ENCODE peak calls at places on chromosome 21, in five cellular contexts. One of them, this sample, is unnamed.

GRCh38 chr21:26449161-26449560 is 123.9 kb downstream of the CYYR1 start:
- DNase-seq in PC-9: no peak
- DNase-seq in amniotic stem cell: no peak
- DNase-seq in K562: no peak
- DNase-seq in activated naive CD4-positive, alpha-beta T cell treated with anti-CD3 and anti-CD28 coated beads, Interleukin-2, amount 50 U/mL, for 16 hours: no peak
- DNase-seq in this sample: no peak

GRCh38 chr21:21000576-21001175 is 2.5 kb downstream of the NCAM2 start:
- DNase-seq in PC-9: no peak
- DNase-seq in amniotic stem cell: no peak
- DNase-seq in K562: no peak
- DNase-seq in activated naive CD4-positive, alpha-beta T cell treated with anti-CD3 and anti-CD28 coated beads, Interleukin-2, amount 50 U/mL, for 16 hours: no peak
- DNase-seq in this sample: no peak

GRCh38 chr21:28334407-28334806 is 658.3 kb downstream of the LTN1 start:
- DNase-seq in PC-9: no peak
- DNase-seq in amniotic stem cell: no peak
- DNase-seq in K562: no peak
- DNase-seq in activated naive CD4-positive, alpha-beta T cell treated with anti-CD3 and anti-CD28 coated beads, Interleukin-2, amount 50 U/mL, for 16 hours: no peak
- DNase-seq in this sample: no peak

GRCh38 chr21:40901690-40902089 is 54.7 kb upstream of the DSCAM start:
- DNase-seq in PC-9: no peak
- DNase-seq in amniotic stem cell: no peak
- DNase-seq in K562: no peak
- DNase-seq in activated naive CD4-positive, alpha-beta T cell treated with anti-CD3 and anti-CD28 coated beads, Interleukin-2, amount 50 U/mL, for 16 hours: no peak
- DNase-seq in this sample: no peak

GRCh38 chr21:19468981-19469715 is 1065.6 kb upstream of the TMPRSS15 start:
- DNase-seq in PC-9: no peak
- DNase-seq in amniotic stem cell: no peak
- DNase-seq in K562: no peak
- DNase-seq in activated naive CD4-positive, alpha-beta T cell treated with anti-CD3 and anti-CD28 coated beads, Interleukin-2, amount 50 U/mL, for 16 hours: no peak
- DNase-seq in this sample: no peak

GRCh38 chr21:42146821-42147220 is 72.1 kb upstream of the ABCG1 start:
- DNase-seq in PC-9: no peak
- DNase-seq in amniotic stem cell: no peak
- DNase-seq in K562: no peak
- DNase-seq in activated naive CD4-positive, alpha-beta T cell treated with anti-CD3 and anti-CD28 coated beads, Interleukin-2, amount 50 U/mL, for 16 hours: no peak
- DNase-seq in this sample: no peak

GRCh38 chr21:31846690-31847089 is 26.1 kb upstream of the HUNK start:
- DNase-seq in PC-9: no peak
- DNase-seq in amniotic stem cell: no peak
- DNase-seq in K562: no peak
- DNase-seq in activated naive CD4-positive, alpha-beta T cell treated with anti-CD3 and anti-CD28 coated beads, Interleukin-2, amount 50 U/mL, for 16 hours: no peak
- DNase-seq in this sample: no peak

GRCh38 chr21:23936224-23936623 is 1671.1 kb downstream of the MRPL39 start:
- DNase-seq in PC-9: no peak
- DNase-seq in amniotic stem cell: peak; percentile 25
- DNase-seq in K562: peak; percentile 33
- DNase-seq in activated naive CD4-positive, alpha-beta T cell treated with anti-CD3 and anti-CD28 coated beads, Interleukin-2, amount 50 U/mL, for 16 hours: no peak
- DNase-seq in this sample: no peak

GRCh38 chr21:31195334-31196015 is 148.6 kb downstream of the TIAM1 start:
- DNase-seq in PC-9: no peak
- DNase-seq in amniotic stem cell: no peak
- DNase-seq in K562: no peak
- DNase-seq in activated naive CD4-positive, alpha-beta T cell treated with anti-CD3 and anti-CD28 coated beads, Interleukin-2, amount 50 U/mL, for 16 hours: no peak
- DNase-seq in this sample: no peak

GRCh38 chr21:36171741-36172331 is 15.2 kb downstream of the DOP1B start:
- DNase-seq in PC-9: no peak
- DNase-seq in amniotic stem cell: no peak
- DNase-seq in K562: no peak
- DNase-seq in activated naive CD4-positive, alpha-beta T cell treated with anti-CD3 and anti-CD28 coated beads, Interleukin-2, amount 50 U/mL, for 16 hours: no peak
- DNase-seq in this sample: no peak

GRCh38 chr21:43657355-43658093 is 1.8 kb downstream of the HSF2BP start:
- DNase-seq in PC-9: no peak
- DNase-seq in amniotic stem cell: no peak
- DNase-seq in K562: no peak
- DNase-seq in activated naive CD4-positive, alpha-beta T cell treated with anti-CD3 and anti-CD28 coated beads, Interleukin-2, amount 50 U/mL, for 16 hours: no peak
- DNase-seq in this sample: no peak

GRCh38 chr21:26490771-26491170 is 82.3 kb downstream of the CYYR1 start:
- DNase-seq in PC-9: no peak
- DNase-seq in amniotic stem cell: no peak
- DNase-seq in K562: no peak
- DNase-seq in activated naive CD4-positive, alpha-beta T cell treated with anti-CD3 and anti-CD28 coated beads, Interleukin-2, amount 50 U/mL, for 16 hours: no peak
- DNase-seq in this sample: no peak

GRCh38 chr21:38784458-38785266 is 21.1 kb upstream of the ETS2 start:
- DNase-seq in PC-9: no peak
- DNase-seq in amniotic stem cell: no peak
- DNase-seq in K562: no peak
- DNase-seq in activated naive CD4-positive, alpha-beta T cell treated with anti-CD3 and anti-CD28 coated beads, Interleukin-2, amount 50 U/mL, for 16 hours: no peak
- DNase-seq in this sample: no peak

This sample was measured in iPS DF 19.7.